ENCODE peak calls at places on chromosome 4, in five cellular contexts. I is A549, O is IMR-90, J is K562, G is H1. C is an unnamed sample.

GRCh38 chr4:51842167-51842553 is 793 bp upstream of the DCUN1D4 start:
- DNase-seq in G (no peak), J (no peak), I (peak; percentile 2), O (peak; percentile 25), C (no peak)

GRCh38 chr4:81913427-81913878 is 441.7 kb upstream of the RASGEF1B start:
- DNase-seq in J (peak; percentile 82), I (peak; percentile 54), O (peak; percentile 31), G (peak; percentile 81), C (peak; percentile 48)

GRCh38 chr4:24210332-24210902 is 320.6 kb upstream of the PPARGC1A start:
- DNase-seq in O (peak; percentile 96), G (no peak), I (peak; percentile 62), J (no peak), C (no peak)

GRCh38 chr4:69467797-69468196 is 27.9 kb downstream of the UGT2B4 start:
- DNase-seq in I (no peak), O (no peak), G (peak; percentile 47), J (no peak), C (no peak)

GRCh38 chr4:77170926-77171325 is 13.9 kb downstream of the CCNG2 start:
- DNase-seq in I (no peak), G (no peak), O (no peak), J (no peak), C (no peak)

GRCh38 chr4:187744911-187745310 is 250.7 kb upstream of the ZFP42 start:
- DNase-seq in I (no peak), J (no peak), G (no peak), O (no peak), C (no peak)

GRCh38 chr4:61896717-61897116 is 696.6 kb downstream of the ADGRL3 start:
- DNase-seq in I (no peak), O (no peak), J (no peak), G (no peak), C (no peak)

GRCh38 chr4:3786196-3786869 is 20.1 kb downstream of the ADRA2C start:
- DNase-seq in J (no peak), I (peak; percentile 45), G (no peak), O (no peak), C (peak; percentile 59)

GRCh38 chr4:47809654-47810203 is 28.1 kb downstream of the CORIN start:
- DNase-seq in J (no peak), G (no peak), O (peak; percentile 2), I (no peak), C (no peak)

GRCh38 chr4:25859429-25860148 is 3.2 kb downstream of the SEL1L3 start:
- DNase-seq in G (no peak), O (no peak), J (no peak), I (no peak), C (no peak)

GRCh38 chr4:8439168-8439567 is 1.4 kb downstream of the ACOX3 start:
- DNase-seq in O (peak; percentile 61), G (no peak), J (no peak), I (no peak), C (no peak)

GRCh38 chr4:168831585-168831918 is 178.5 kb downstream of the CBR4 start:
- DNase-seq in O (no peak), I (no peak), J (no peak), G (no peak), C (no peak)

GRCh38 chr4:91758487-91758886 is 545.3 kb upstream of the GRID2 start:
- DNase-seq in J (no peak), I (no peak), O (no peak), G (no peak), C (no peak)

GRCh38 chr4:163237856-163238255 is 71.2 kb upstream of the NAF1 start:
- DNase-seq in O (no peak), I (no peak), G (no peak), J (no peak), C (no peak)

GRCh38 chr4:3479358-3480101 is 16.4 kb downstream of the DOK7 start:
- DNase-seq in O (no peak), J (no peak), I (no peak), G (no peak), C (no peak)

GRCh38 chr4:139736661-139737060 is 71.0 kb downstream of the MGST2 start:
- DNase-seq in O (no peak), J (no peak), I (no peak), G (no peak), C (no peak)

GRCh38 chr4:54657556-54658313 is at the start of gene KIT:
- DNase-seq in I (no peak), G (peak; percentile 93), O (peak; percentile 32), J (peak; percentile 80), C (no peak)

GRCh38 chr4:6179362-6179761 is 21.0 kb downstream of the JAKMIP1 start:
- DNase-seq in O (no peak), J (no peak), G (no peak), I (no peak), C (no peak)

GRCh38 chr4:139909036-139909435 is 243.4 kb downstream of the MGST2 start:
- DNase-seq in I (no peak), G (no peak), O (no peak), J (no peak), C (no peak)

GRCh38 chr4:2365054-2365912 is 53.2 kb downstream of the ZFYVE28 start:
- DNase-seq in J (peak; percentile 79), O (no peak), G (no peak), I (no peak), C (no peak)

GRCh38 chr4:151175754-151176153 is 76.3 kb downstream of the RPS3A start:
- DNase-seq in O (no peak), I (no peak), J (no peak), G (no peak), C (no peak)

GRCh38 chr4:151174784-151175183 is 75.4 kb downstream of the RPS3A start:
- DNase-seq in G (no peak), O (no peak), J (no peak), I (no peak), C (no peak)

GRCh38 chr4:151175204-151175603 is 75.8 kb downstream of the RPS3A start:
- DNase-seq in G (no peak), O (no peak), I (no peak), J (no peak), C (no peak)

GRCh38 chr4:151176711-151177110 is 77.3 kb downstream of the RPS3A start:
- DNase-seq in G (no peak), I (no peak), O (no peak), J (no peak), C (no peak)

GRCh38 chr4:151173751-151174325 is 74.4 kb downstream of the RPS3A start:
- DNase-seq in J (no peak), O (peak; percentile 16), G (no peak), I (no peak), C (no peak)
- TF ChIP-seq MAFK in J (no peak), O (no peak), G (no peak), I (no peak), C (no peak)

DNA sequence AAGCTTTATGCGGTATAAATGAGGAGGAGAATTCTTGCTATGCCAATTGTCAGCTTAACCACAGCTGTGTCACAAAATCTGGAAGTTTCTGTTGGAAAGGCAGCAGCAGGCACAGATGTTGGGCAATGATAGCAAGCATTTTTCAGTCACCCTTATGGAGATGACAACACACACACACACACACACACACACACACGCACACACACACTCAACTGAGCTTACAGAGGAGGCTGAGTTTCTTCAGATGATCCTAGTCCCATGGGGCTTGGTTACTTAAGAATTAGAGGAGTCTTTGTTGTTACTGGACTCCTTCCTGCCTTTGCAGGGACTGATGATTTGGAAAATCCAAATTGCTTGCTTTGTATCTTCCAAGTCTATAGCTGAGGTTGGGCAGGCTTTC is 740.0 kb upstream of the PITX2 start:
- DNase-seq in G (no peak), I (no peak), J (no peak), O (peak; percentile 35), C (no peak)
- TF ChIP-seq MAFK in G (no peak), I (no peak), J (no peak), O (no peak), C (no peak)

GRCh38 chr4:173176010-173176409 is 7.4 kb downstream of the GALNT7 start:
- DNase-seq in O (no peak), I (no peak), J (no peak), G (no peak), C (no peak)
- TF ChIP-seq MAFK in O (no peak), I (no peak), J (no peak), G (no peak), C (no peak)

GRCh38 chr4:95290702-95291101 is 258.1 kb downstream of the UNC5C start:
- DNase-seq in I (no peak), O (no peak), J (no peak), G (no peak), C (no peak)
- TF ChIP-seq MAFK in I (no peak), O (no peak), J (no peak), G (no peak), C (no peak)

DNA sequence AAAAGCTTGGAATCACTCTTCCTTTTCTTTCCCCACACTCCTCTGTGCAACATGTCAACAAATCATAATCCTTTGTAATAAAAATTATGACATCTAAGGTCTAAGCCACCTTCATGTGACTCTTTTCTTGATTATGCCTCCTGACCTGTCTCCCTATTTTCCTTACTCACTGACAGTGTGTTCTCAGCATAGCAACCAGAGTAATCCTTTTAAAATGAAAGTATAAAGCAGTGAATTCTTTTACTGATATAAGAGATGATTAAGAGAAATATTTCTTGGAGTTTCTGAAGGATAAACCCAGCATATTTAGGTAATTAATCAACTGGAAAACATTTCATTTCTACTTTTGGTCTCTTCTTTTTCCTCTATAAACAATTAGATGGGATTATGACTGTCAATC is 44.7 kb downstream of the USO1 start:
- DNase-seq in I (no peak), G (no peak), O (peak; percentile 33), J (no peak), C (no peak)
- TF ChIP-seq MAFK in I (no peak), G (no peak), O (no peak), J (no peak), C (no peak)

DNA sequence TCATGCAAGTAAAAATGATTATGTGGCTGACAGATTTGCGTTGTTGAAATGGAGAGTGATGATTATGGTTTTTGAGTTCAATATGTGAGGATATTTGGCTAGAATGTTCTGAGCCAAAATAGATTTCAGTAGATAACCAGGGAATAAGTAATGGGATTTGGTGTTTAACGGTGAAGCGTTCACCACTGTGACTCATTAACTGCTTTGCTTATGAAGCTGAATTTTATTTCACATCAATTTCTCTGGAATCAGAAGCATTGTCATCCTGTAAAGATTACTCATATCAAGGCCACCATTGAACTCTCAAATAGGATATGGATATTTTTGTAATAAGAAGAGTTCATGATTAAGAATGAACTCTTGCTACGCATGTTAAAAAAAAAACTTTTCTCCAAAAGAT is 11.7 kb downstream of the AFP start:
- DNase-seq in I (no peak), J (no peak), G (no peak), O (peak; percentile 56), C (no peak)
- TF ChIP-seq MAFK in I (no peak), J (no peak), G (no peak), O (no peak), C (no peak)

DNA sequence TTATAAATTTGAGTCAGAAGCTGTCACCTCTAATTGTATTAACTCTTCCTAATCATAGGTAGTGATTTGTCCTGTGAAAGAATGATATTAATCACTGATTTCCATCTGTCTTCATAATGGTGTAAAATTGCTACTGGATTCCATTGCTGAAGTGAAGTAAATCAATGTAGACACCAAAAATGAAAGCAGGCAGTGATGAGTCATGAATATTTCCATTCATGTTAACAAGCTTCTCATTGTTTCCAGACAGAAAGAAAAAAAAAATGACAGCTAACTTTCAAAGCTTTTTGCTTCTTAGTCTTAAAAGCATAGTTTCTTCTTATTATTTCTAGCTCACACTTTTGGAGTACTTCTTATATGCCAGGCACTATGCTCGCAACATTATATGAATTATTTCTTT is 21.5 kb downstream of the FAM114A1 start:
- DNase-seq in J (no peak), G (no peak), O (peak; percentile 87), I (peak; percentile 16), C (peak; percentile 74)
- TF ChIP-seq MAFK in J (peak; percentile 30), G (no peak), O (peak; percentile 65), I (peak; percentile 43), C (peak; percentile 73)

C was measured in HepG2.